ENCODE peak calls at places on chromosome 6, in eight cellular contexts. V is body of pancreas, Y is transverse colon, S is ovary, X is Peyer's patch, Q is iPS DF 6.9, C is left ventricle myocardium inferior, D is breast epithelium. J is an unnamed sample. For H3K4me1, the result is how much of the 10 kb centered on the place peaks cover.

GRCh38 chr6:48135352-48136084 is 24.5 kb upstream of the PTCHD4 start:
- DNase-seq in V (no peak), Y (no peak), S (no peak), X (no peak), Q (no peak), C (no peak), D (no peak), J (no peak)

GRCh38 chr6:139448094-139448649 is 73.7 kb upstream of the CITED2 start:
- DNase-seq in V (no peak), Y (no peak), S (no peak), X (no peak), Q (no peak), C (no peak), D (no peak), J (no peak)

GRCh38 chr6:34795836-34796425 is 4.0 kb downstream of the BLTP3A start:
- DNase-seq in V (no peak), Y (no peak), S (no peak), X (no peak), Q (no peak), C (no peak), D (no peak), J (no peak)

GRCh38 chr6:127641905-127642304 is 64.9 kb downstream of the C6orf58 start:
- DNase-seq in V (peak), Y (no peak), S (no peak), X (no peak), Q (peak), C (no peak), D (no peak), J (peak)

GRCh38 chr6:166620478-166621113 is 6.5 kb downstream of the RPS6KA2 start:
- DNase-seq in V (no peak), Y (no peak), S (no peak), X (no peak), Q (no peak), C (no peak), D (no peak), J (no peak)

GRCh38 chr6:156589281-156589680 is 187.9 kb upstream of the ARID1B start:
- DNase-seq in V (no peak), Y (no peak), S (no peak), X (no peak), Q (no peak), C (no peak), D (no peak), J (no peak)

GRCh38 chr6:27890351-27891299 is 21.6 kb downstream of the OR2B2 start:
- DNase-seq in V (no peak), Y (peak), S (no peak), X (peak), Q (no peak), C (no peak), D (peak), J (peak)

GRCh38 chr6:80165143-80165542 is 58.7 kb downstream of the BCKDHB start:
- DNase-seq in V (no peak), Y (no peak), S (no peak), X (no peak), Q (no peak), C (no peak), D (no peak), J (no peak)

GRCh38 chr6:157724960-157725741 is 97.9 kb upstream of the SNX9 start:
- DNase-seq in V (no peak), Y (no peak), S (no peak), X (no peak), Q (no peak), C (peak), D (no peak), J (no peak)

GRCh38 chr6:68533339-68533795 is 101.7 kb upstream of the ADGRB3 start:
- DNase-seq in V (no peak), Y (no peak), S (no peak), X (no peak), Q (no peak), C (no peak), D (no peak), J (no peak)

GRCh38 chr6:70292144-70292543 is 10.7 kb downstream of the COL9A1 start:
- DNase-seq in V (no peak), Y (no peak), S (no peak), X (no peak), Q (no peak), C (no peak), D (no peak), J (no peak)

GRCh38 chr6:24897186-24897585 is 38.6 kb downstream of the RIPOR2 start:
- DNase-seq in V (no peak), Y (no peak), S (no peak), X (no peak), Q (no peak), C (no peak), D (no peak), J (no peak)

GRCh38 chr6:30450908-30451818 is 38.1 kb upstream of the HLA-E start:
- DNase-seq in V (no peak), Y (peak), S (no peak), X (peak), Q (no peak), C (peak), D (no peak), J (no peak)

GRCh38 chr6:78910611-78911134 is 43.3 kb downstream of the IRAK1BP1 start:
- DNase-seq in V (no peak), Y (peak), S (no peak), X (no peak), Q (peak), C (peak), D (no peak), J (peak)
- H3K4me3 ChIP-seq in V (peak), Y (no peak), S (peak), X (peak), Q (peak), C (peak), D (peak), J (peak)

GRCh38 chr6:134436281-134436815 is 118.4 kb upstream of the SGK1 start:
- DNase-seq in V (no peak), Y (peak), S (peak), X (peak), Q (no peak), C (no peak), D (no peak), J (peak)

GRCh38 chr6:134438825-134439224 is 120.9 kb upstream of the SGK1 start:
- DNase-seq in V (no peak), Y (no peak), S (no peak), X (no peak), Q (no peak), C (no peak), D (no peak), J (no peak)

GRCh38 chr6:134435814-134436280 is 117.9 kb upstream of the SGK1 start:
- DNase-seq in V (no peak), Y (no peak), S (no peak), X (no peak), Q (no peak), C (no peak), D (no peak), J (no peak)

GRCh38 chr6:134437376-134437775 is 119.5 kb upstream of the SGK1 start:
- DNase-seq in V (no peak), Y (peak), S (no peak), X (peak), Q (no peak), C (no peak), D (no peak), J (no peak)

DNA sequence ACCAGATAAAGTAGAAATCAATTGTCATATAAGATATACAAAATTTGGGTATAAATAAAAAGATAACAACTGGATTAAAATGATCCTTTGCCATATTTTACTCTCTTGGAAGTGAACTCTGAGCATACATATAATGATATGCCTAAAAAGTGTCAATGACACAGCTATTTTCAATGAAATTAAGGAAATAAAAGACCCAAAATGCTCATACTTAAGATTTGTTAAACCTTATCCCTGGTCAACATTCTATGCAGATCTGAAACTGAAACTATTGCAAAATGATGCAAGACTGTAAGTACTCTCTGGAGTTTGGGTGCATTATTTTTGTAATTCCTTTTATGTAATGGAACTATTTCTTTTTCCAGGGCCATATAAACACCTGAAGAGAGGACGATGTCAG is 119.0 kb upstream of the SGK1 start:
- DNase-seq in V (no peak), Y (no peak), S (no peak), X (no peak), Q (no peak), C (no peak), D (no peak), J (no peak)
- H3K4me1 ChIP-seq in V (under half), Y (under half), S (under half), X (under half), Q (under half), C (under half), D (under half), J (under half)

DNA sequence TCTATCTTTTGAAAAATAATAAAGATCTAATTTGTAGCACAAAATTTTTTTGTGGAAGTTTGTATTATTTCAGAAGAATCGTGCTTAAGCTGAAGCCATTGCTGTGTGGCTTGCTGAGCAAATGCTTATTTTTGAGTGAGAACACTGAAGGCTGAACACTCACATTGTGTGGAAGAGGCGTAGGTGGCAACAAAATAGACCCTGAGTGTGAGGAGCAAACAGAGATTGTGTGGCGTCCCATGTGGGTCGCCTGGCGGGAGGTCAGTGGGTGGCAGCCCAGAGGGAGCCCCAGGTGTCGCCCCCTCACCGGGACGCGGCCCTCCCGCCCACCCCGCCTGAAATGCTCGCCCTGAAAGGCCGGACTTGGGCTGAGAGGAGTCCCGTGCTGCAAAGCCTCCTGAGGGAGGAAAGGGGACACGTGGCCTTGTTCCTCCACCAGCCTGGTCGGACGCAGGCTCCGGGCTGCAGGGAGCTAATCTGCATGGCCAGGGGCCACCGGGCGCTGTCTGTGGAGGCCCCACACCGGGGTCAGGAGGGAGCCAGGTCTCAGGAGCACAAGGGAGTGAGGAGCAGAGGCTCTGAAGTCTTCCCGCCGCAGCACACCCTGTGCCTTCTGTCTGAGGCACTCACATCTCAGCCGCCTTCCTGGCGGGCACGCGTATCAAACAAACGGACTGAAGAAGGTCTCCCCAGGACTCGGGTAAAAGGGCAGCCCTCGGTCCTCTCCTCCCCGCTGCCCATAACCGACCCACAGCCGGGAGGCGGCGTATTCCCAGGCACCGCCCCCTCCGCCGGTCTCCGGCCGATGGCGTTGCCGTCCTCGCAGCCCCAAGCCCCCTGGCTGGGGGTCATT is 15.9 kb downstream of the DDO start:
- DNase-seq in V (no peak), Y (no peak), S (peak), X (no peak), Q (no peak), C (no peak), D (no peak), J (no peak)
- H3K4me3 ChIP-seq in V (no peak), Y (peak), S (peak), X (peak), Q (no peak), C (peak), D (peak), J (no peak)

GRCh38 chr6:41721396-41721795 is 14.0 kb downstream of the TFEB start:
- DNase-seq in V (no peak), Y (no peak), S (no peak), X (no peak), Q (no peak), C (no peak), D (no peak), J (no peak)
- H3K4me1 ChIP-seq in V (under half), Y (under half), S (under half), X (under half), Q (under half), C (half or more), D (under half), J (under half)

DNA sequence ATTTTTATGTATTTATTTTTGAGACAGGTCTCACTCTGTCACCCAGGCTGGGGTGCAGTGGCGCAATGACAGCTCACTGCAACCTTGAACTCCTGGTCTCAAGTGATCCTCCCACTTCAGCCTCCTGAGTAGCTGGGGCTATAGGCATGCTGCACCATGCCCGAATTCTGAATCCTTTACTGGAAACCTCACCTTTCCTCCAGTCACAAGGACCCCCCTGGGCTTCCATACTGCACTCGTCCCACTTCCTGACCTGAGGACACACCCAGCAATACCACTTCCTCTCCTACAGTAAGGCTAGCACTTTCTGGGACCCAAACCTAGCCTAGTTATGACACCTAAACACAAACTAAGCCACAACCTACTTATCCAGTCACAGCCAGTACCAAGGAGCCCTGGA is 68.3 kb downstream of the FAM217A start:
- DNase-seq in V (no peak), Y (no peak), S (no peak), X (no peak), Q (no peak), C (no peak), D (no peak), J (no peak)
- H3K4me3 ChIP-seq in V (no peak), Y (no peak), S (no peak), X (no peak), Q (no peak), C (no peak), D (no peak), J (no peak)

GRCh38 chr6:50724381-50725124 is 11.2 kb downstream of the TFAP2D start:
- DNase-seq in V (no peak), Y (no peak), S (no peak), X (no peak), Q (no peak), C (no peak), D (no peak), J (peak)
- H3K4me1 ChIP-seq in V (under half), Y (under half), S (under half), X (under half), Q (under half), C (under half), D (under half), J (under half)

DNA sequence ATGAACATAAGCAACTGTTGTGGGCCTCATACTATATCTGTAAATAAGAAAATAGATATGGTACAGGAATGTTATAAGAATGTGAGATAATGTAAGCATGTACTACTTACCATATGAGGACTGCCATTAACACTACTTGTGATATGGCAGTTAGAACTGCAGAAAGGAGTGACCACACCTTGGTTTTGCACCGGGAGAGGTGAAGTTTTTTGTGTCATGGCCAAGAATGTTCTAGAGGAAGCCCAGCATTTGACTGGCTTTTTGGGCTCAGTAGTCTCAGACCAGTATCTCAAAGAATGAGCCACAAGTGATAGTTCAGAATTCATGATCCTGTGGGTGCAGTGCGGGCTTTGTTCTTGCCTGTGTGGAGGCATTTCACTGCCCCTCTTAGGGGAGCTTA is 123.5 kb downstream of the CLIC5 start:
- DNase-seq in V (no peak), Y (no peak), S (no peak), X (no peak), Q (no peak), C (no peak), D (no peak), J (no peak)
- H3K4me3 ChIP-seq in V (no peak), Y (no peak), S (no peak), X (no peak), Q (no peak), C (no peak), D (no peak), J (no peak)

J was measured in BE2C.